ENCODE peak calls at places on chromosome 13, in ten cellular contexts. J, Z, Q, T, P, O, I, X, K and M are unnamed samples.

GRCh38 chr13:27927444-27928352 is 7.9 kb downstream of the PDX1 start:
- DNase-seq in J (no peak), Z (no peak), Q (no peak), T (peak; percentile 29), P (no peak), O (no peak), I (no peak), X (no peak), K (no peak), M (no peak)

GRCh38 chr13:33678084-33678483 is 139.9 kb upstream of the RFC3 start:
- DNase-seq in J (no peak), Z (no peak), Q (no peak), T (no peak), P (no peak), O (no peak), I (no peak), X (no peak), K (no peak), M (no peak)

GRCh38 chr13:37306778-37307544 is 201.5 kb upstream of the CSNK1A1L start:
- DNase-seq in J (peak; percentile 88), Z (no peak), Q (peak; percentile 85), T (no peak), P (peak; percentile 94), O (no peak), I (no peak), X (no peak), K (no peak), M (no peak)

GRCh38 chr13:66312312-66313087 is 917.6 kb downstream of the PCDH9 start:
- DNase-seq in J (peak; percentile 80), Z (no peak), Q (no peak), T (no peak), P (peak; percentile 84), O (no peak), I (no peak), X (no peak), K (no peak), M (no peak)

GRCh38 chr13:99501952-99502310 is 659 bp downstream of the TM9SF2 start:
- DNase-seq in J (peak; percentile 6), Z (no peak), Q (peak; percentile 9), T (no peak), P (no peak), O (no peak), I (no peak), X (no peak), K (no peak), M (no peak)

GRCh38 chr13:45695198-45695730 is 6.9 kb upstream of the CBY2 start:
- DNase-seq in J (no peak), Z (no peak), Q (no peak), T (no peak), P (no peak), O (no peak), I (no peak), X (no peak), K (no peak), M (no peak)

GRCh38 chr13:108269601-108270328 is at the start of gene TNFSF13B:
- DNase-seq in J (no peak), Z (peak; percentile 70), Q (peak; percentile 24), T (peak; percentile 62), P (no peak), O (no peak), I (peak; percentile 39), X (no peak), K (peak; percentile 4), M (no peak)

GRCh38 chr13:44465318-44465717 is 91.7 kb downstream of the SERP2 start:
- DNase-seq in J (peak; percentile 38), Z (no peak), Q (no peak), T (no peak), P (no peak), O (no peak), I (no peak), X (no peak), K (no peak), M (no peak)

GRCh38 chr13:95050800-95051620 is 250.2 kb downstream of the ABCC4 start:
- DNase-seq in J (no peak), Z (no peak), Q (no peak), T (no peak), P (no peak), O (no peak), I (no peak), X (no peak), K (no peak), M (no peak)

GRCh38 chr13:47459512-47459911 is 541.6 kb downstream of the SUCLA2 start:
- DNase-seq in J (peak; percentile 42), Z (no peak), Q (no peak), T (no peak), P (no peak), O (no peak), I (no peak), X (no peak), K (no peak), M (no peak)

GRCh38 chr13:112725346-112726017 is 35.6 kb downstream of the ATP11A start:
- DNase-seq in J (peak; percentile 85), Z (no peak), Q (no peak), T (no peak), P (no peak), O (no peak), I (no peak), X (no peak), K (no peak), M (no peak)

GRCh38 chr13:104206450-104207044 is 1140.3 kb upstream of the SLC10A2 start:
- DNase-seq in J (no peak), Z (no peak), Q (no peak), T (no peak), P (no peak), O (no peak), I (no peak), X (no peak), K (no peak), M (no peak)

GRCh38 chr13:44692173-44692713 is 116.1 kb upstream of the TSC22D1 start:
- DNase-seq in J (peak; percentile 33), Z (no peak), Q (no peak), T (no peak), P (no peak), O (no peak), I (no peak), X (no peak), K (no peak), M (no peak)

GRCh38 chr13:33072282-33072681 is 56.1 kb downstream of the KL start:
- DNase-seq in J (no peak), Z (no peak), Q (peak; percentile 83), T (no peak), P (no peak), O (no peak), I (no peak), X (peak; percentile 23), K (no peak), M (no peak)

GRCh38 chr13:112732679-112733078 is 42.8 kb downstream of the ATP11A start:
- DNase-seq in J (no peak), Z (no peak), Q (no peak), T (no peak), P (no peak), O (no peak), I (no peak), X (no peak), K (no peak), M (no peak)

GRCh38 chr13:35914662-35915061 is 216.5 kb downstream of the DCLK1 start:
- DNase-seq in J (peak; percentile 16), Z (no peak), Q (no peak), T (no peak), P (no peak), O (no peak), I (no peak), X (no peak), K (no peak), M (no peak)

GRCh38 chr13:113577881-113578435 is 6.6 kb upstream of the TFDP1 start:
- DNase-seq in J (no peak), Z (no peak), Q (no peak), T (no peak), P (no peak), O (no peak), I (no peak), X (no peak), K (no peak), M (no peak)

GRCh38 chr13:49400755-49401659 is 42.9 kb downstream of the CAB39L start:
- DNase-seq in J (peak; percentile 31), Z (no peak), Q (peak; percentile 14), T (no peak), P (no peak), O (no peak), I (no peak), X (no peak), K (no peak), M (peak; percentile 7)

GRCh38 chr13:107375701-107376350 is 807.9 kb upstream of the ARGLU1 start:
- DNase-seq in J (no peak), Z (no peak), Q (no peak), T (no peak), P (no peak), O (no peak), I (no peak), X (peak; percentile 61), K (no peak), M (no peak)

GRCh38 chr13:23504188-23504587 is 66.0 kb upstream of the TNFRSF19 start:
- DNase-seq in J (peak; percentile 85), Z (no peak), Q (no peak), T (no peak), P (no peak), O (no peak), I (no peak), X (no peak), K (no peak), M (no peak)

GRCh38 chr13:98927954-98928927 is 49.6 kb downstream of the DOCK9 start:
- DNase-seq in J (no peak), Z (no peak), Q (no peak), T (no peak), P (no peak), O (no peak), I (no peak), X (no peak), K (no peak), M (no peak)

GRCh38 chr13:64910061-64910460 is 2320.1 kb downstream of the PCDH9 start:
- DNase-seq in J (no peak), Z (no peak), Q (no peak), T (no peak), P (no peak), O (no peak), I (no peak), X (no peak), K (peak; percentile 5), M (no peak)

GRCh38 chr13:30006246-30006645 is 155.8 kb upstream of the UBL3 start:
- DNase-seq in J (no peak), Z (no peak), Q (no peak), T (no peak), P (no peak), O (no peak), I (no peak), X (no peak), K (no peak), M (no peak)

GRCh38 chr13:63910406-63910957 is 2494.8 kb upstream of the PCDH20 start:
- DNase-seq in J (no peak), Z (no peak), Q (no peak), T (peak; percentile 46), P (no peak), O (no peak), I (no peak), X (no peak), K (no peak), M (no peak)

GRCh38 chr13:103605546-103606326 is 539.5 kb upstream of the SLC10A2 start:
- DNase-seq in J (no peak), Z (no peak), Q (peak; percentile 51), T (no peak), P (no peak), O (no peak), I (no peak), X (no peak), K (no peak), M (no peak)

GRCh38 chr13:79593121-79593520 is 112.2 kb downstream of the NDFIP2 start:
- DNase-seq in J (no peak), Z (no peak), Q (no peak), T (no peak), P (no peak), O (no peak), I (no peak), X (no peak), K (no peak), M (no peak)

GRCh38 chr13:91280806-91281205 is 66.7 kb upstream of the MIR17HG start:
- DNase-seq in J (peak; percentile 22), Z (no peak), Q (no peak), T (no peak), P (no peak), O (no peak), I (no peak), X (no peak), K (no peak), M (no peak)

GRCh38 chr13:113453962-113454361 is 674 bp upstream of the ADPRHL1 start:
- DNase-seq in J (no peak), Z (no peak), Q (no peak), T (no peak), P (peak; percentile 55), O (no peak), I (no peak), X (no peak), K (no peak), M (no peak)